ENCODE peak calls at places on chromosomes 1 and 21, in five cellular contexts. T is uterus; V is GM23338; K is heart right ventricle; H is CD8-positive, alpha-beta T cell. Y is an unnamed sample.

GRCh38 chr1:175402336-175402735 is 209.8 kb upstream of the KIAA0040 start:
- DNase-seq in T (no peak), V (no peak), K (no peak), H (no peak), Y (no peak)

GRCh38 chr1:169110691-169111447 is 4.4 kb downstream of the ATP1B1 start:
- DNase-seq in T (no peak), V (no peak), K (no peak), H (no peak), Y (no peak)

GRCh38 chr21:15483138-15483780 is 246.5 kb upstream of the USP25 start:
- DNase-seq in T (peak; percentile 84), V (peak; percentile 89), K (peak; percentile 89), H (peak; percentile 79), Y (peak; percentile 82)

GRCh38 chr1:94983343-94983742 is 56.4 kb upstream of the CNN3 start:
- DNase-seq in T (peak; percentile 47), V (no peak), K (peak; percentile 19), H (no peak), Y (no peak)

GRCh38 chr1:12167493-12168429 is 970 bp downstream of the TNFRSF1B start:
- DNase-seq in T (no peak), V (no peak), K (no peak), H (no peak), Y (no peak)

GRCh38 chr1:53535226-53535625 is 76.0 kb downstream of the DMRTB1 start:
- DNase-seq in T (no peak), V (no peak), K (no peak), H (no peak), Y (no peak)

GRCh38 chr1:233738396-233738795 is 124.5 kb downstream of the KCNK1 start:
- DNase-seq in T (no peak), V (no peak), K (no peak), H (no peak), Y (no peak)

GRCh38 chr21:44834231-44834950 is 16.5 kb upstream of the SUMO3 start:
- DNase-seq in T (no peak), V (no peak), K (no peak), H (no peak), Y (no peak)

GRCh38 chr1:87325982-87326738 is 2.5 kb upstream of the LMO4 start:
- DNase-seq in T (no peak), V (peak; percentile 71), K (peak; percentile 63), H (peak; percentile 58), Y (no peak)

GRCh38 chr21:20997633-20998455 is at the start of gene NCAM2:
- DNase-seq in T (peak; percentile 46), V (peak; percentile 87), K (peak; percentile 51), H (peak; percentile 32), Y (peak; percentile 78)

GRCh38 chr21:42058631-42059111 is 12.4 kb upstream of the UMODL1 start:
- DNase-seq in T (no peak), V (no peak), K (no peak), H (no peak), Y (no peak)

GRCh38 chr21:45283019-45283610 is 4.6 kb downstream of the POFUT2 start:
- DNase-seq in T (no peak), V (no peak), K (no peak), H (no peak), Y (no peak)

GRCh38 chr21:46227811-46228344 is 696 bp downstream of the LSS start:
- DNase-seq in T (no peak), V (peak; percentile 24), K (no peak), H (no peak), Y (no peak)

GRCh38 chr1:51518730-51519047 is 377 bp downstream of the EPS15 start:
- DNase-seq in T (peak; percentile 48), V (no peak), K (no peak), H (peak; percentile 46), Y (peak; percentile 51)

GRCh38 chr1:245856944-245857531 is 650.0 kb downstream of the SMYD3 start:
- DNase-seq in T (no peak), V (no peak), K (no peak), H (no peak), Y (no peak)

GRCh38 chr1:184329255-184329953 is 57.4 kb upstream of the C1orf21 start:
- DNase-seq in T (no peak), V (no peak), K (no peak), H (no peak), Y (no peak)

GRCh38 chr1:234102591-234102990 is 198.1 kb downstream of the SLC35F3 start:
- DNase-seq in T (peak; percentile 15), V (no peak), K (peak; percentile 37), H (no peak), Y (no peak)

GRCh38 chr1:172781513-172782140 is 122.7 kb downstream of the FASLG start:
- DNase-seq in T (no peak), V (no peak), K (no peak), H (no peak), Y (no peak)

GRCh38 chr1:209102120-209102519 is 481.4 kb upstream of the CAMK1G start:
- DNase-seq in T (no peak), V (no peak), K (no peak), H (no peak), Y (no peak)

GRCh38 chr1:59761440-59761839 is 53.3 kb upstream of the HOOK1 start:
- DNase-seq in T (no peak), V (no peak), K (no peak), H (no peak), Y (no peak)

GRCh38 chr1:231686384-231686783 is 59.8 kb downstream of the DISC1 start:
- DNase-seq in T (no peak), V (no peak), K (no peak), H (no peak), Y (no peak)

GRCh38 chr21:44867999-44868700 is 5.3 kb downstream of the PTTG1IP start:
- DNase-seq in T (no peak), V (no peak), K (no peak), H (peak; percentile 55), Y (no peak)

GRCh38 chr1:175540928-175541645 is 202.3 kb downstream of the TNR start:
- DNase-seq in T (no peak), V (peak; percentile 33), K (no peak), H (no peak), Y (no peak)

GRCh38 chr1:224274970-224275626 is 54.9 kb downstream of the NVL start:
- DNase-seq in T (no peak), V (no peak), K (no peak), H (no peak), Y (no peak)

GRCh38 chr1:194078765-194079164 is 892.4 kb upstream of the B3GALT2 start:
- DNase-seq in T (no peak), V (no peak), K (no peak), H (no peak), Y (no peak)

GRCh38 chr1:27350673-27351540 is 9.1 kb downstream of the SYTL1 start:
- DNase-seq in T (no peak), V (peak; percentile 99), K (peak; percentile 70), H (no peak), Y (peak; percentile 50)

GRCh38 chr1:33860671-33861070 is 3.2 kb upstream of the HMGB4 start:
- DNase-seq in T (no peak), V (no peak), K (no peak), H (no peak), Y (no peak)

GRCh38 chr1:230668227-230668626 is 25.9 kb downstream of the COG2 start:
- DNase-seq in T (no peak), V (no peak), K (no peak), H (no peak), Y (no peak)

GRCh38 chr1:94920061-94920460 is 6.8 kb downstream of the CNN3 start:
- DNase-seq in T (no peak), V (no peak), K (no peak), H (no peak), Y (no peak)

DNA sequence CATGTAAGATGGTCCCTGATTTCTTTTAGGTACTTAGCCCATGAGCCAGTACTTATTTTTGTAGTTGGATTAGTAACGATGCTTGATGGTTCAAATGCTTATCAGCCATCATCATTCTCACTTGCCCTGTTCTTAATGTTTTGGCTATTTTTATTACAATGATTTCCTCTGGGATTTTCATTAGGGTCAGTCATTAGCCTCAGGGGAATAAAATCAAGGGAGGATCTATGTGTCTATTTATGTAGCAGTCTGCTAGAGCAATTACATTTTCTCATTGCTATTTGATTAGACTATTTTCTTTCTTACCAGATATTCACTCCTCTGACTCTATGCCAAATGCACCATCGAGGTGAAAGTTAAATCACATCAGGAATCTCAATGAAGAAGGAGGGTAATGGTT is 10.9 kb upstream of the CCT8 start:
- DNase-seq in T (no peak), V (no peak), K (no peak), H (no peak), Y (no peak)
- H3K4me1 ChIP-seq in T (no peaks in the 10 kb centered on the region), V (no peaks in the 10 kb centered on the region), K (peaks cover 29% of the 10 kb centered on the region), H (peaks cover 30% of the 10 kb centered on the region), Y (no peaks in the 10 kb centered on the region)

DNA sequence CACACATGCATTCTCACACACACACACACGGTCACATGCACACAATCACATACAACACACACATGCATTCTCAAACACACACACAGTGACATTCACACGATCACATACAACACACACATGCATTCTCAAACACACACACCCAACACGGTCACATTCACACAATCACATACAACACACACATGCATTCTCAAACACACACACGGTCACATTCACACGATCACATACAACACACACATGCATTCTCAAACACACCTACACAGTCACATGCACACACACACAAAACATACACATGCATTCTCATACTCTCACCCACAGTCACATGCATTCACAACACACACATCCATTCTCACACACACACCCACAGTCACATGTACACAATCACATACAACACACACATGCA is 135.0 kb downstream of the CASZ1 start:
- DNase-seq in T (no peak), V (no peak), K (no peak), H (no peak), Y (no peak)
- H3K27me3 ChIP-seq in T (no peaks in the 10 kb centered on the region), V (no peaks in the 10 kb centered on the region), K (no peaks in the 10 kb centered on the region), H (no peaks in the 10 kb centered on the region), Y (no peaks in the 10 kb centered on the region)

DNA sequence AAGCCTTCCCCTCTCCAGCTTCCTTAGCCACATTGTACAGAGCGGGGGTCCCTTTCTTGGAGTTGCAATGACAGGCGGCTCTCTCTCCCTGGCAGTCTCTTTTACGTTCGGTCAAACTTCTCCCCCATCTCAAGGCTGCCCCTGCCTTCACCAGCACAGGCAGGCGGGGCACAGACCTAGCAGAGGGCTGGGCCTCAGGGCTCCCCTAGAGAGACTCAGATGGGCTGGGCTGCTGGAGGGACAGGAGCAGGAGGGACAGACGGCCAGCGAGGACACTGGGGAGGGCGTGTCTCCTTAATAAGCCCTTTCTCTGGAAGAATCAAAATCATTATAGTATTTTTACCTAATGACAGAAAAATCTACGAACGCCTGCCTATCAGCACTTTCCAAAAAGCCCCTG is 79.6 kb downstream of the CASZ1 start:
- DNase-seq in T (no peak), V (no peak), K (no peak), H (no peak), Y (no peak)
- H3K4me3 ChIP-seq in T (no peak overlapping the region), V (no peak overlapping the region), K (no peak overlapping the region), H (no peak overlapping the region), Y (no peak overlapping the region)

DNA sequence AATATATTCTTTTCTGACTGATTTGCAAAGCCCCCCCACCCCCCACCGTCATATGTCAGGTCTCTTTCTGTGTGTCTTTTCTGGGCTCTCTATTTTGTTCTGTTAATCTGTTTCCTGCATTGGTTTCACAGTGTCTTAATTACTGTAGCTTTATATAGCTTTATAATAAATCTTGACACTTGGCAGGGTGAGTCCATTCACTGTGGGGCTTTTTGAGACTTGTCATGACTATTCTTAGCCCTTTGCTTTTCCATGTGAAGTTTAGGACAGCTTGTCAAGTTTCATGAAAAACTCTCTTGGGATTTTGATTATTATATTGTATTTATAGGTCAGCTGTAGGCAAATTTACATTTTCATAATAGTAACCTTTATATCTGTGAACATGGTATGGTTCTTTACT is 50.4 kb downstream of the MIGA1 start:
- DNase-seq in T (no peak), V (no peak), K (no peak), H (no peak), Y (no peak)
- H3K4me1 ChIP-seq in T (peaks cover 6% of the 10 kb centered on the region), V (no peaks in the 10 kb centered on the region), K (peaks cover 42% of the 10 kb centered on the region), H (no peaks in the 10 kb centered on the region), Y (peaks cover 63% of the 10 kb centered on the region)

GRCh38 chr1:20371411-20371810 is 80.7 kb downstream of the VWA5B1 start:
- DNase-seq in T (no peak), V (peak; percentile 70), K (no peak), H (no peak), Y (no peak)
- H3K27me3 ChIP-seq in T (peaks cover 5% of the 10 kb centered on the region), V (peaks cover 58% of the 10 kb centered on the region), K (peaks cover 21% of the 10 kb centered on the region), H (peaks cover 1% of the 10 kb centered on the region), Y (peaks cover 30% of the 10 kb centered on the region)